ENCODE peak calls at places on chromosomes 3 and 15, in ten cellular contexts. N is hepatocyte, X is testis, S is body of pancreas, E is colonic mucosa, H is kidney, J is A549, Q is uterus, M is Peyer's patch, I is stomach. U is an unnamed sample.
A peak's percentile ranks its signal among the peaks of the same experiment; 100 is the strongest.

GRCh38 chr15:63495780-63496179 is 8.6 kb upstream of the USP3 start:
- DNase-seq in N (no peak), X (no peak), S (no peak), E (no peak), H (no peak), J (no peak), Q (no peak), M (no peak), I (no peak), U (no peak)

GRCh38 chr15:39595621-39596221 is 14.8 kb downstream of the THBS1 start:
- DNase-seq in N (no peak), X (no peak), S (no peak), E (no peak), H (no peak), J (no peak), Q (no peak), M (no peak), I (no peak), U (no peak)

GRCh38 chr15:60583194-60583593 is 104.3 kb upstream of the ICE2 start:
- DNase-seq in N (no peak), X (peak; percentile 61), S (no peak), E (no peak), H (no peak), J (no peak), Q (no peak), M (no peak), I (no peak), U (no peak)

GRCh38 chr3:146496246-146496645 is 26.9 kb upstream of the PLSCR2 start:
- DNase-seq in N (no peak), X (no peak), S (no peak), E (no peak), H (no peak), J (no peak), Q (no peak), M (no peak), I (no peak), U (no peak)

GRCh38 chr15:31236184-31237041 is 90.2 kb upstream of the KLF13 start:
- DNase-seq in N (peak; percentile 84), X (peak; percentile 78), S (peak; percentile 82), E (peak; percentile 60), H (peak; percentile 93), J (peak; percentile 85), Q (peak; percentile 93), M (no peak), I (peak; percentile 66), U (peak; percentile 91)

GRCh38 chr15:80251505-80252280 is at the start of gene CTXND1:
- DNase-seq in N (peak; percentile 40), X (no peak), S (peak; percentile 17), E (no peak), H (no peak), J (no peak), Q (no peak), M (no peak), I (no peak), U (no peak)

GRCh38 chr3:185402561-185402960 is 39.6 kb downstream of the MAP3K13 start:
- DNase-seq in N (peak; percentile 7), X (peak; percentile 58), S (peak; percentile 41), E (no peak), H (no peak), J (no peak), Q (no peak), M (no peak), I (no peak), U (no peak)

GRCh38 chr3:133525435-133525834 is 48.1 kb upstream of the CDV3 start:
- DNase-seq in N (no peak), X (no peak), S (no peak), E (no peak), H (no peak), J (no peak), Q (no peak), M (no peak), I (no peak), U (no peak)

DNA sequence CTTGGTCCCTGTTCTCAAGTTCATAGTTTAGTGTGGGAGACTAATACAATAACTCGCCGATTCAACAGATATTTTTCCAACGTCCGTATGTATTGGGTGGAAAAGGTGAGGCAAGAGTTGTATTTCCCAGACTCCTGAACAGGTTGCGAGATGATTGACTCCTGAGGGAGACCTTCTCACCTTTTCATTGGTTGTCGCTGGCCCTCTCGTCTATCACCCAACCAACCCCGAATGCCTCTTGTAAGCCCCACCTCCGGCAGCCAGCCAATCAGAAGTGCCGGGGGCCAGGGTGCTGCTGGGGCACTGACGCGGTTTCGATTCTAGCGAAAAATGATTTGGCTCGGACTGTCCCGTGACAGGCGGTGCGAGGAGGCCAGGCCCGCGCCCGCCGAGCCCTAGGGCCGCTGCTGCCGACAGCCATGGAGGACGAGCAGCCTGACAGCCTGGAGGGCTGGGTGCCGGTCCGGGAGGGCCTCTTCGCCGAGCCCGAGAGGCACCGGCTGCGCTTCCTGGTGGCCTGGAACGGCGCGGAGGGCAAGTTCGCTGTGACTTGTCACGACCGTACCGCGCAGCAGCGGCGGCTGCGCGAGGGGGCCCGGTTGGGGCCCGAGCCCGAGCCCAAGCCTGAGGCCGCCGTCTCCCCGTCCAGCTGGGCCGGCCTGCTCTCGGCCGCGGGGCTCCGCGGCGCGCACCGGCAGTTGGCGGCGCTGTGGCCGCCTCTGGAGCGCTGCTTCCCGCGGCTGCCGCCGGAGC is at the start of gene WHAMM:
- DNase-seq in N (peak; percentile 99), X (peak; percentile 99), S (peak; percentile 99), E (peak; percentile 99), H (peak; percentile 99), J (peak; percentile 99), Q (peak; percentile 99), M (peak; percentile 98), I (peak; percentile 99), U (peak; percentile 100)
- TF ChIP-seq CTCF in N (peak; percentile 23), X (no peak), S (no peak), E (no peak), H (peak; percentile 2), J (peak; percentile 56), Q (peak; percentile 27), M (no peak), I (no peak), U (peak; percentile 39)

DNA sequence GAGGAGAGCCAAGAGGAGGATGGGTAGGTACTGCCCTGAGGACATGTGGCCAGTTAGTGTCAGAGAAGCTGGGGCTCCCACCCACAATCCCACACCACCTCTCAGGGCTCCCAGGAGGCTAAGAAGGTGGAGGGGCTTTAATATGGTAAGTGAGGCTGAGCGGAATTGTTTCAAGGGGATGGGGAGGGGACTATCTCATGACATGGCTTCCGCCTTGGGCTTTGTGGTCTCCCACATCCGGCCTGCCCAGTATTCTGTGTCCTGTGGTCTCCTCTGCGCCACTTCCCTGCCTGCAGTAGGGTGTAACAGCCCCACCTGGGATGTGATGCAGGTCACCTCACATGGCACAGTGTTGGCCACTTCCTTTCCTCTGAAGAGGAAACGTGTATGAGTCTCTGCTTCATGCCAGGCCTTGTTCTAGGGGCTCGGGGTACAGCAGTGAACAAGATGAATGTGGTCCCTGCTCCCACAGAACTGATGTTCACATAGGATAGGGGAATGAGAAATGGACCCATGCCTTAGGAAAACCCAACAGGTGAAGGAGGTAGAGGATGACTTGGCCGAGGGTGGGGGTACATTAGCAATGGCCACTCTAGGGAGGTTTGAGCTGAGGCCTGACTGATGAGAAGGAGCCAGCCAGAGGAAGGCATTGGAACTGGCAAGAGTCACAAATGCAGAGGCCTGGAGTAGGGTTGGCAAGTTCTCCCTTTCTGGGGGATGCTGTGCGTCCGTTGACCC is 3.2 kb downstream of the NEIL1 start:
- DNase-seq in N (no peak), X (no peak), S (no peak), E (peak; percentile 34), H (peak; percentile 83), J (no peak), Q (no peak), M (peak; percentile 45), I (peak; percentile 58), U (no peak)
- H3K27ac ChIP-seq in N (no peak overlapping the region), X (no peak overlapping the region), S (no peak overlapping the region), E (no peak overlapping the region), H (no peak overlapping the region), J (no peak overlapping the region), Q (no peak overlapping the region), M (peak overlapping the region; percentile 50), I (peak overlapping the region; percentile 20), U (peak overlapping the region; percentile 25)

DNA sequence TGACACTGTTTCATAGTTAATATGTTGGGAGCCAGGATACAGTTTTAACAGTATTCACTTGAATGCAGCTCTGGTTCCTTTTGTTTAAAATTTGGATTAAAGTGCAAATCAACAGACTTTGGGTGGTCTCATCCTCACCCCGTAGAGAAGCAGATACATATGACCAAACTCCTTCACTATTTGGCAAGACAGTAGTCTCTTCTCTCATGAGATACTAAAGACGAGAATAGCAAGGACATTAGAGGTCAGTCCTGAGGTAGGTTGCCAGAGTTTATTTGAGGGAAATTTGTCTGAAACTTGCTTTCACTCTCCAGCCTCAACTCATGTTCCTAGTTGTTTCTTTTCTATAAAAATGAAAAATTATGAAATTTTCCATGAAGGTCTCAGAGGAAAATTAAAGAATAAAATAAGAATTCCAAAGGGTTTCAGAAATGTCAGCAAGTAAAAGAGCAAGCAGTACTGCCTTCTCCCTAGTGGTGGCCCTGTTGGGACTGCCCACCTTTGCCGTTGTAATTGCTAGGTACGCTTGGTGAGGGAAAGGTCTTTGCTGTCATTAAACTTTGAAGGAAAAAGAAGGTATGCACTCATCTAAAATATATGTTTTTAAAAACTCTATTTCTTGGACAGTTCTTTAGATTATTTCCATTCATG is 111.2 kb downstream of the CMSS1 start:
- DNase-seq in N (no peak), X (no peak), S (no peak), E (no peak), H (no peak), J (no peak), Q (no peak), M (no peak), I (no peak), U (no peak)
- TF ChIP-seq CTCF in N (peak; percentile 12), X (peak; percentile 29), S (no peak), E (no peak), H (no peak), J (no peak), Q (no peak), M (no peak), I (no peak), U (no peak)

GRCh38 chr3:183253961-183254815 is 1.1 kb downstream of the B3GNT5 start:
- DNase-seq in N (peak; percentile 73), X (peak; percentile 42), S (peak; percentile 62), E (peak; percentile 40), H (peak; percentile 84), J (peak; percentile 37), Q (peak; percentile 37), M (peak; percentile 69), I (peak; percentile 54), U (no peak)

GRCh38 chr3:183252108-183252782 is 808 bp upstream of the B3GNT5 start:
- DNase-seq in N (no peak), X (no peak), S (no peak), E (no peak), H (no peak), J (no peak), Q (no peak), M (no peak), I (no peak), U (no peak)

GRCh38 chr3:183254816-183255730 is 2.0 kb downstream of the B3GNT5 start:
- DNase-seq in N (peak; percentile 47), X (peak; percentile 34), S (peak; percentile 20), E (peak; percentile 35), H (no peak), J (no peak), Q (no peak), M (no peak), I (peak; percentile 52), U (peak; percentile 22)

GRCh38 chr3:183253364-183253960 is 409 bp downstream of the B3GNT5 start:
- DNase-seq in N (peak; percentile 70), X (peak; percentile 79), S (peak; percentile 78), E (peak; percentile 67), H (peak; percentile 89), J (peak; percentile 28), Q (peak; percentile 80), M (peak; percentile 76), I (peak; percentile 79), U (no peak)

DNA sequence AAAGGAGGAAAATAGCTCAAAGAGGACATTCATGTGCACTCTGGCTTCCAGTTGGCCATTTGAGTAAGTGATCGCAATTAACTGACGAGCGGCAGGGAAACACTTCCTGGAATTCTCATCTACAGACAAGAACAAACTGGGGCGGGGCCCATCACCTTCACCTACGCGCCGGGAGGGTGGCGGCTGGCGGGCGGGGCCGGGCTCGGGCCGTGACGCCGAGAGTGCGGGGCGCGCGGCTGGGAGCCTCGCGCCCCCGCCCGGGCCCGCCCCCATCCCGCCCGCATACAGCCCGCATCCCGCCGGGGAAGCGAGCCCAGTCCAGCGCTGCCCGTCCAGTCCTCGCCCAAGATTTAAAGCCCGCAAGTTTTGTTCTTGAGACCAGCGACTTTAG is at the start of gene B3GNT5:
- DNase-seq in N (peak; percentile 92), X (peak; percentile 76), S (peak; percentile 86), E (peak; percentile 92), H (peak; percentile 81), J (peak; percentile 46), Q (peak; percentile 49), M (peak; percentile 94), I (peak; percentile 86), U (peak; percentile 70)
- H3K27ac ChIP-seq in N (peak within 1 kb of the TSS; percentile 99), X (peak within 1 kb of the TSS; percentile 71), S (peak within 1 kb of the TSS; percentile 89), E (peak within 1 kb of the TSS; percentile 78), H (peak within 1 kb of the TSS; percentile 89), J (peak within 1 kb of the TSS; percentile 79), Q (peak within 1 kb of the TSS; percentile 84), M (peak within 1 kb of the TSS; percentile 70), I (peak within 1 kb of the TSS; percentile 95), U (peak within 1 kb of the TSS; percentile 96)

U was measured in RWPE1.